ENCODE peak calls at places on chromosomes 13 and 19, in ten cellular contexts. One of them, this sample, is unnamed.

GRCh38 chr13:50731400-50731799 is 112.1 kb downstream of the DLEU7 start:
- DNase-seq in A549: peak; percentile 15
- DNase-seq in NCI-H345: peak; percentile 9
- DNase-seq in NCI-H2081: no peak
- DNase-seq in breast epithelium: no peak
- DNase-seq in left colon: no peak
- DNase-seq in iris pigment epithelial cell: peak; percentile 90
- DNase-seq in left lobe of liver: no peak
- DNase-seq in esophagus squamous epithelium: no peak
- DNase-seq in NCI-H2029 treated with DMSO at 0.1 percent for 48 hours: no peak
- DNase-seq in this sample: no peak

GRCh38 chr13:34419025-34419424 is 523.0 kb upstream of the NBEA start:
- DNase-seq in NCI-H2029 treated with DMSO at 0.1 percent for 48 hours: no peak
- DNase-seq in esophagus squamous epithelium: no peak
- DNase-seq in NCI-H2081: peak; percentile 42
- DNase-seq in left colon: no peak
- DNase-seq in NCI-H345: peak; percentile 80
- DNase-seq in breast epithelium: no peak
- DNase-seq in left lobe of liver: no peak
- DNase-seq in A549: no peak
- DNase-seq in iris pigment epithelial cell: no peak
- DNase-seq in this sample: no peak

GRCh38 chr19:8680676-8681344 is 17.8 kb downstream of the ACTL9 start:
- DNase-seq in esophagus squamous epithelium: no peak
- DNase-seq in left lobe of liver: no peak
- DNase-seq in NCI-H2029 treated with DMSO at 0.1 percent for 48 hours: no peak
- DNase-seq in left colon: no peak
- DNase-seq in breast epithelium: no peak
- DNase-seq in A549: no peak
- DNase-seq in NCI-H2081: no peak
- DNase-seq in NCI-H345: no peak
- DNase-seq in iris pigment epithelial cell: no peak
- DNase-seq in this sample: no peak

GRCh38 chr19:42113641-42114348 is 18.5 kb downstream of the POU2F2 start:
- DNase-seq in NCI-H2081: no peak
- DNase-seq in NCI-H2029 treated with DMSO at 0.1 percent for 48 hours: no peak
- DNase-seq in left colon: no peak
- DNase-seq in left lobe of liver: no peak
- DNase-seq in NCI-H345: peak; percentile 67
- DNase-seq in breast epithelium: no peak
- DNase-seq in esophagus squamous epithelium: no peak
- DNase-seq in A549: peak; percentile 88
- DNase-seq in iris pigment epithelial cell: peak; percentile 97
- DNase-seq in this sample: no peak

GRCh38 chr19:1081301-1082164 is 13.6 kb downstream of the POLR2E start:
- DNase-seq in NCI-H2081: no peak
- DNase-seq in esophagus squamous epithelium: no peak
- DNase-seq in breast epithelium: no peak
- DNase-seq in NCI-H345: peak; percentile 50
- DNase-seq in left lobe of liver: no peak
- DNase-seq in NCI-H2029 treated with DMSO at 0.1 percent for 48 hours: no peak
- DNase-seq in left colon: peak; percentile 33
- DNase-seq in iris pigment epithelial cell: no peak
- DNase-seq in A549: no peak
- DNase-seq in this sample: no peak

GRCh38 chr13:28978574-28978973 is 158.4 kb downstream of the MTUS2 start:
- DNase-seq in left lobe of liver: no peak
- DNase-seq in NCI-H2029 treated with DMSO at 0.1 percent for 48 hours: no peak
- DNase-seq in A549: no peak
- DNase-seq in breast epithelium: no peak
- DNase-seq in left colon: no peak
- DNase-seq in NCI-H2081: no peak
- DNase-seq in iris pigment epithelial cell: no peak
- DNase-seq in NCI-H345: no peak
- DNase-seq in esophagus squamous epithelium: no peak
- DNase-seq in this sample: no peak

GRCh38 chr13:109576331-109576813 is 210.0 kb downstream of the IRS2 start:
- DNase-seq in esophagus squamous epithelium: no peak
- DNase-seq in left lobe of liver: no peak
- DNase-seq in breast epithelium: no peak
- DNase-seq in left colon: peak; percentile 51
- DNase-seq in NCI-H2081: no peak
- DNase-seq in NCI-H2029 treated with DMSO at 0.1 percent for 48 hours: peak; percentile 69
- DNase-seq in iris pigment epithelial cell: peak; percentile 3
- DNase-seq in A549: peak; percentile 97
- DNase-seq in NCI-H345: peak; percentile 57
- DNase-seq in this sample: no peak

GRCh38 chr19:53912653-53913052 is 3.6 kb downstream of the CACNG7 start:
- DNase-seq in A549: peak; percentile 56
- DNase-seq in esophagus squamous epithelium: no peak
- DNase-seq in breast epithelium: no peak
- DNase-seq in NCI-H2029 treated with DMSO at 0.1 percent for 48 hours: no peak
- DNase-seq in NCI-H345: no peak
- DNase-seq in left colon: no peak
- DNase-seq in left lobe of liver: no peak
- DNase-seq in iris pigment epithelial cell: no peak
- DNase-seq in NCI-H2081: no peak
- DNase-seq in this sample: no peak

GRCh38 chr13:108944760-108945159 is 315.3 kb downstream of the MYO16 start:
- DNase-seq in left colon: no peak
- DNase-seq in esophagus squamous epithelium: no peak
- DNase-seq in iris pigment epithelial cell: peak; percentile 89
- DNase-seq in A549: peak; percentile 59
- DNase-seq in left lobe of liver: no peak
- DNase-seq in breast epithelium: no peak
- DNase-seq in NCI-H2081: no peak
- DNase-seq in NCI-H345: no peak
- DNase-seq in NCI-H2029 treated with DMSO at 0.1 percent for 48 hours: no peak
- DNase-seq in this sample: no peak

GRCh38 chr19:4430760-4431159 is 26.8 kb downstream of the UBXN6 start:
- DNase-seq in NCI-H2081: no peak
- DNase-seq in left colon: no peak
- DNase-seq in iris pigment epithelial cell: no peak
- DNase-seq in NCI-H345: no peak
- DNase-seq in breast epithelium: no peak
- DNase-seq in A549: no peak
- DNase-seq in esophagus squamous epithelium: no peak
- DNase-seq in left lobe of liver: no peak
- DNase-seq in NCI-H2029 treated with DMSO at 0.1 percent for 48 hours: no peak
- DNase-seq in this sample: no peak

GRCh38 chr13:75312884-75313520 is 169.0 kb downstream of the TBC1D4 start:
- DNase-seq in breast epithelium: no peak
- DNase-seq in left colon: no peak
- DNase-seq in NCI-H2029 treated with DMSO at 0.1 percent for 48 hours: no peak
- DNase-seq in NCI-H2081: no peak
- DNase-seq in NCI-H345: no peak
- DNase-seq in left lobe of liver: no peak
- DNase-seq in iris pigment epithelial cell: no peak
- DNase-seq in esophagus squamous epithelium: no peak
- DNase-seq in A549: no peak
- DNase-seq in this sample: no peak

GRCh38 chr13:20825476-20825875 is 51.7 kb upstream of the EEF1AKMT1 start:
- DNase-seq in NCI-H2029 treated with DMSO at 0.1 percent for 48 hours: no peak
- DNase-seq in esophagus squamous epithelium: no peak
- DNase-seq in A549: no peak
- DNase-seq in NCI-H2081: no peak
- DNase-seq in left lobe of liver: no peak
- DNase-seq in NCI-H345: no peak
- DNase-seq in iris pigment epithelial cell: peak; percentile 61
- DNase-seq in breast epithelium: no peak
- DNase-seq in left colon: no peak
- DNase-seq in this sample: no peak

GRCh38 chr13:100140441-100140840 is 51.5 kb downstream of the PCCA start:
- DNase-seq in NCI-H2029 treated with DMSO at 0.1 percent for 48 hours: no peak
- DNase-seq in NCI-H2081: no peak
- DNase-seq in A549: peak; percentile 11
- DNase-seq in breast epithelium: no peak
- DNase-seq in esophagus squamous epithelium: no peak
- DNase-seq in iris pigment epithelial cell: no peak
- DNase-seq in left colon: no peak
- DNase-seq in NCI-H345: no peak
- DNase-seq in left lobe of liver: no peak
- DNase-seq in this sample: no peak

GRCh38 chr19:50414850-50415660 is 3.7 kb upstream of the SPIB start:
- DNase-seq in iris pigment epithelial cell: peak; percentile 62
- DNase-seq in NCI-H2081: no peak
- DNase-seq in NCI-H2029 treated with DMSO at 0.1 percent for 48 hours: no peak
- DNase-seq in NCI-H345: no peak
- DNase-seq in left lobe of liver: peak; percentile 67
- DNase-seq in A549: peak; percentile 86
- DNase-seq in esophagus squamous epithelium: no peak
- DNase-seq in breast epithelium: no peak
- DNase-seq in left colon: peak; percentile 59
- DNase-seq in this sample: peak; percentile 72

GRCh38 chr13:113404723-113405471 is 41.0 kb upstream of the GRTP1 start:
- DNase-seq in left lobe of liver: peak; percentile 43
- DNase-seq in esophagus squamous epithelium: no peak
- DNase-seq in iris pigment epithelial cell: no peak
- DNase-seq in NCI-H2029 treated with DMSO at 0.1 percent for 48 hours: no peak
- DNase-seq in NCI-H345: peak; percentile 83
- DNase-seq in A549: no peak
- DNase-seq in NCI-H2081: no peak
- DNase-seq in left colon: peak; percentile 18
- DNase-seq in breast epithelium: no peak
- DNase-seq in this sample: no peak

GRCh38 chr13:99657848-99658265 is 156.6 kb downstream of the TM9SF2 start:
- DNase-seq in left lobe of liver: no peak
- DNase-seq in NCI-H2029 treated with DMSO at 0.1 percent for 48 hours: no peak
- DNase-seq in A549: peak; percentile 48
- DNase-seq in left colon: peak; percentile 35
- DNase-seq in esophagus squamous epithelium: no peak
- DNase-seq in NCI-H345: no peak
- DNase-seq in breast epithelium: no peak
- DNase-seq in NCI-H2081: peak; percentile 50
- DNase-seq in iris pigment epithelial cell: peak; percentile 29
- DNase-seq in this sample: no peak

GRCh38 chr19:1407662-1408299 is 395 bp downstream of the DAZAP1 start:
- DNase-seq in left lobe of liver: no peak
- DNase-seq in NCI-H2029 treated with DMSO at 0.1 percent for 48 hours: no peak
- DNase-seq in A549: no peak
- DNase-seq in iris pigment epithelial cell: no peak
- DNase-seq in NCI-H2081: no peak
- DNase-seq in breast epithelium: no peak
- DNase-seq in esophagus squamous epithelium: no peak
- DNase-seq in NCI-H345: no peak
- DNase-seq in left colon: no peak
- DNase-seq in this sample: no peak

GRCh38 chr19:5600797-5601196 is 21.8 kb downstream of the SAFB2 start:
- DNase-seq in esophagus squamous epithelium: no peak
- DNase-seq in NCI-H345: no peak
- DNase-seq in breast epithelium: no peak
- DNase-seq in left lobe of liver: no peak
- DNase-seq in left colon: no peak
- DNase-seq in A549: no peak
- DNase-seq in iris pigment epithelial cell: no peak
- DNase-seq in NCI-H2081: no peak
- DNase-seq in NCI-H2029 treated with DMSO at 0.1 percent for 48 hours: no peak
- DNase-seq in this sample: no peak

GRCh38 chr19:17686027-17686511 is 2.1 kb downstream of the UNC13A start:
- DNase-seq in NCI-H345: no peak
- DNase-seq in NCI-H2081: no peak
- DNase-seq in left colon: no peak
- DNase-seq in NCI-H2029 treated with DMSO at 0.1 percent for 48 hours: no peak
- DNase-seq in esophagus squamous epithelium: no peak
- DNase-seq in left lobe of liver: no peak
- DNase-seq in iris pigment epithelial cell: no peak
- DNase-seq in breast epithelium: no peak
- DNase-seq in A549: peak; percentile 84
- DNase-seq in this sample: no peak

GRCh38 chr19:1324792-1325567 is 39.3 kb downstream of the EFNA2 start:
- DNase-seq in A549: peak; percentile 78
- DNase-seq in iris pigment epithelial cell: peak; percentile 76
- DNase-seq in NCI-H2029 treated with DMSO at 0.1 percent for 48 hours: no peak
- DNase-seq in breast epithelium: peak; percentile 69
- DNase-seq in left lobe of liver: no peak
- DNase-seq in NCI-H2081: no peak
- DNase-seq in left colon: peak; percentile 51
- DNase-seq in esophagus squamous epithelium: no peak
- DNase-seq in NCI-H345: peak; percentile 57
- DNase-seq in this sample: peak; percentile 28

GRCh38 chr19:16111909-16112752 is 442 bp downstream of the RAB8A start:
- DNase-seq in esophagus squamous epithelium: no peak
- DNase-seq in left colon: peak; percentile 52
- DNase-seq in iris pigment epithelial cell: no peak
- DNase-seq in NCI-H2081: no peak
- DNase-seq in A549: no peak
- DNase-seq in left lobe of liver: peak; percentile 70
- DNase-seq in NCI-H2029 treated with DMSO at 0.1 percent for 48 hours: no peak
- DNase-seq in breast epithelium: no peak
- DNase-seq in NCI-H345: no peak
- DNase-seq in this sample: no peak

GRCh38 chr19:18425515-18426415 is 6.6 kb downstream of the SSBP4 start:
- DNase-seq in esophagus squamous epithelium: no peak
- DNase-seq in breast epithelium: no peak
- DNase-seq in iris pigment epithelial cell: peak; percentile 59
- DNase-seq in NCI-H345: no peak
- DNase-seq in NCI-H2029 treated with DMSO at 0.1 percent for 48 hours: no peak
- DNase-seq in left colon: no peak
- DNase-seq in left lobe of liver: no peak
- DNase-seq in A549: no peak
- DNase-seq in NCI-H2081: no peak
- DNase-seq in this sample: no peak

GRCh38 chr13:109479534-109479933 is 306.8 kb downstream of the IRS2 start:
- DNase-seq in NCI-H345: no peak
- DNase-seq in esophagus squamous epithelium: no peak
- DNase-seq in NCI-H2081: no peak
- DNase-seq in left lobe of liver: no peak
- DNase-seq in NCI-H2029 treated with DMSO at 0.1 percent for 48 hours: no peak
- DNase-seq in iris pigment epithelial cell: no peak
- DNase-seq in left colon: no peak
- DNase-seq in A549: no peak
- DNase-seq in breast epithelium: no peak
- DNase-seq in this sample: no peak

GRCh38 chr19:8552810-8553209 is 24.4 kb downstream of the MYO1F start:
- DNase-seq in esophagus squamous epithelium: no peak
- DNase-seq in iris pigment epithelial cell: peak; percentile 67
- DNase-seq in breast epithelium: no peak
- DNase-seq in NCI-H2081: peak; percentile 11
- DNase-seq in A549: peak; percentile 65
- DNase-seq in NCI-H345: no peak
- DNase-seq in NCI-H2029 treated with DMSO at 0.1 percent for 48 hours: no peak
- DNase-seq in left lobe of liver: no peak
- DNase-seq in left colon: no peak
- DNase-seq in this sample: no peak

GRCh38 chr13:61777281-61777680 is 361.6 kb upstream of the PCDH20 start:
- DNase-seq in NCI-H2029 treated with DMSO at 0.1 percent for 48 hours: no peak
- DNase-seq in esophagus squamous epithelium: no peak
- DNase-seq in NCI-H2081: no peak
- DNase-seq in NCI-H345: no peak
- DNase-seq in left lobe of liver: no peak
- DNase-seq in iris pigment epithelial cell: peak; percentile 21
- DNase-seq in left colon: no peak
- DNase-seq in breast epithelium: no peak
- DNase-seq in A549: no peak
- DNase-seq in this sample: no peak